ENCODE peak calls at places on chromosomes 7 and 10, in nine cellular contexts. S, U, P, A, T, V, L, G and Z are unnamed samples.
A peak's percentile ranks its signal among the peaks of the same experiment; 100 is the strongest.

GRCh38 chr7:55026086-55026790 is 7.4 kb downstream of the EGFR start:
- DNase-seq in S (no peak), U (no peak), P (no peak), A (no peak), T (no peak), V (no peak), L (no peak), G (no peak), Z (no peak)

GRCh38 chr10:125514206-125515162 is 168.5 kb downstream of the TEX36 start:
- DNase-seq in S (no peak), U (no peak), P (no peak), A (no peak), T (no peak), V (peak; percentile 49), L (no peak), G (no peak), Z (no peak)

GRCh38 chr10:52436664-52437063 is 122.6 kb downstream of the DKK1 start:
- DNase-seq in S (no peak), U (no peak), P (no peak), A (no peak), T (no peak), V (no peak), L (no peak), G (no peak), Z (no peak)

GRCh38 chr7:8363407-8364015 is 69.9 kb upstream of the NXPH1 start:
- DNase-seq in S (peak; percentile 58), U (no peak), P (no peak), A (no peak), T (no peak), V (no peak), L (no peak), G (no peak), Z (no peak)

GRCh38 chr10:79348640-79348988 is 1.3 kb downstream of the PPIF start:
- DNase-seq in S (no peak), U (no peak), P (no peak), A (no peak), T (no peak), V (no peak), L (no peak), G (no peak), Z (no peak)

GRCh38 chr10:11087372-11087771 is 69.7 kb downstream of the CELF2 start:
- DNase-seq in S (no peak), U (no peak), P (no peak), A (no peak), T (no peak), V (no peak), L (no peak), G (no peak), Z (no peak)

GRCh38 chr10:21406595-21407218 is 118.8 kb downstream of the SKIDA1 start:
- DNase-seq in S (peak; percentile 21), U (no peak), P (no peak), A (no peak), T (no peak), V (no peak), L (peak; percentile 27), G (no peak), Z (no peak)

GRCh38 chr10:101835406-101835805 is 8.2 kb downstream of the KCNIP2 start:
- DNase-seq in S (no peak), U (no peak), P (no peak), A (no peak), T (no peak), V (no peak), L (no peak), G (no peak), Z (no peak)

GRCh38 chr7:98647326-98647725 is 30.2 kb downstream of the NPTX2 start:
- DNase-seq in S (no peak), U (no peak), P (no peak), A (no peak), T (no peak), V (no peak), L (no peak), G (no peak), Z (no peak)

GRCh38 chr7:38006559-38006958 is 86.1 kb downstream of the EPDR1 start:
- DNase-seq in S (no peak), U (no peak), P (no peak), A (no peak), T (no peak), V (no peak), L (no peak), G (no peak), Z (no peak)

GRCh38 chr10:113525713-113526112 is 27.1 kb upstream of the HABP2 start:
- DNase-seq in S (no peak), U (no peak), P (no peak), A (no peak), T (no peak), V (no peak), L (no peak), G (no peak), Z (no peak)

GRCh38 chr10:61452655-61453641 is at the start of gene TMEM26:
- DNase-seq in S (no peak), U (no peak), P (peak; percentile 39), A (no peak), T (no peak), V (no peak), L (no peak), G (no peak), Z (peak; percentile 50)

GRCh38 chr7:31432831-31433340 is 81.0 kb upstream of the ITPRID1 start:
- DNase-seq in S (peak; percentile 71), U (no peak), P (no peak), A (no peak), T (peak; percentile 53), V (no peak), L (no peak), G (no peak), Z (no peak)

GRCh38 chr10:62851449-62851848 is 35.3 kb upstream of the EGR2 start:
- DNase-seq in S (peak; percentile 27), U (no peak), P (no peak), A (no peak), T (no peak), V (no peak), L (peak; percentile 25), G (peak; percentile 12), Z (peak; percentile 7)

GRCh38 chr7:85770332-85770731 is 583.5 kb upstream of the SEMA3D start:
- DNase-seq in S (no peak), U (no peak), P (no peak), A (no peak), T (no peak), V (peak; percentile 5), L (no peak), G (no peak), Z (no peak)

GRCh38 chr7:54860003-54860775 is 101.2 kb upstream of the SEC61G start:
- DNase-seq in S (peak; percentile 38), U (no peak), P (no peak), A (no peak), T (no peak), V (no peak), L (no peak), G (no peak), Z (no peak)

GRCh38 chr7:924541-925231 is 29.8 kb downstream of the ADAP1 start:
- DNase-seq in S (no peak), U (no peak), P (no peak), A (no peak), T (no peak), V (no peak), L (peak; percentile 38), G (no peak), Z (peak; percentile 48)

GRCh38 chr10:72567421-72567820 is 58.5 kb downstream of the MICU1 start:
- DNase-seq in S (peak; percentile 75), U (no peak), P (no peak), A (no peak), T (peak; percentile 14), V (no peak), L (no peak), G (no peak), Z (no peak)

GRCh38 chr7:24572421-24573007 is 738 bp upstream of the PALS2 start:
- DNase-seq in S (peak; percentile 54), U (peak; percentile 34), P (no peak), A (peak; percentile 5), T (peak; percentile 39), V (no peak), L (peak; percentile 70), G (peak; percentile 18), Z (peak; percentile 48)

GRCh38 chr10:122462533-122463465 is 1.4 kb downstream of the HTRA1 start:
- DNase-seq in S (peak; percentile 41), U (no peak), P (no peak), A (no peak), T (no peak), V (no peak), L (no peak), G (no peak), Z (no peak)

GRCh38 chr10:132144086-132144485 is 42.7 kb upstream of the DPYSL4 start:
- DNase-seq in S (no peak), U (no peak), P (no peak), A (no peak), T (no peak), V (no peak), L (no peak), G (no peak), Z (no peak)

GRCh38 chr7:83365746-83366145 is 203.1 kb upstream of the PCLO start:
- DNase-seq in S (peak; percentile 5), U (no peak), P (no peak), A (no peak), T (no peak), V (no peak), L (no peak), G (no peak), Z (no peak)

GRCh38 chr10:132186488-132187413 is at the start of gene DPYSL4:
- DNase-seq in S (no peak), U (no peak), P (no peak), A (peak; percentile 60), T (no peak), V (no peak), L (no peak), G (peak; percentile 97), Z (no peak)

GRCh38 chr10:21393941-21394340 is 131.5 kb downstream of the SKIDA1 start:
- DNase-seq in S (no peak), U (no peak), P (no peak), A (no peak), T (no peak), V (no peak), L (no peak), G (no peak), Z (no peak)

GRCh38 chr7:116952640-116953371 is 495 bp upstream of the ST7 start:
- DNase-seq in S (no peak), U (peak; percentile 48), P (peak; percentile 14), A (peak; percentile 38), T (no peak), V (no peak), L (peak; percentile 35), G (peak; percentile 46), Z (peak; percentile 45)

GRCh38 chr7:134699021-134699818 is 52.6 kb downstream of the BPGM start:
- DNase-seq in S (peak; percentile 21), U (no peak), P (no peak), A (no peak), T (no peak), V (no peak), L (no peak), G (no peak), Z (no peak)

GRCh38 chr10:100025528-100026070 is 15.9 kb upstream of the DNMBP start:
- DNase-seq in S (no peak), U (no peak), P (no peak), A (no peak), T (no peak), V (no peak), L (no peak), G (no peak), Z (no peak)

GRCh38 chr7:85097844-85098243 is 89.0 kb downstream of the SEMA3D start:
- DNase-seq in S (no peak), U (no peak), P (no peak), A (no peak), T (no peak), V (no peak), L (no peak), G (no peak), Z (no peak)

GRCh38 chr10:29461042-29461441 is 172.2 kb downstream of the LYZL1 start:
- DNase-seq in S (no peak), U (no peak), P (no peak), A (no peak), T (no peak), V (no peak), L (no peak), G (no peak), Z (no peak)

GRCh38 chr7:108824840-108825540 is 255.3 kb downstream of the DNAJB9 start:
- DNase-seq in S (peak; percentile 24), U (no peak), P (no peak), A (no peak), T (peak; percentile 63), V (no peak), L (no peak), G (no peak), Z (no peak)